ENCODE peak calls at places on chromosomes 7 and 10, in ten cellular contexts. A is esophagus muscularis mucosa, E is IMR-90, S is stomach, T is upper lobe of left lung, L is ovary, I is thyroid gland, C is heart left ventricle, B is Peyer's patch, N is A549. J is an unnamed sample.
A peak's percentile ranks its signal among the peaks of the same experiment; 100 is the strongest.

GRCh38 chr7:26397786-26398435 is 106.2 kb downstream of the SNX10 start:
- DNase-seq in A (no peak), E (no peak), S (no peak), T (peak; percentile 90), L (peak; percentile 39), I (peak; percentile 23), C (peak; percentile 55), B (peak; percentile 59), N (peak; percentile 40), J (no peak)

GRCh38 chr7:142983825-142984224 is 21.7 kb upstream of the KEL start:
- DNase-seq in A (no peak), E (no peak), S (no peak), T (no peak), L (no peak), I (no peak), C (no peak), B (no peak), N (no peak), J (no peak)

GRCh38 chr7:75920431-75921161 is 5.6 kb downstream of the POR start:
- DNase-seq in A (no peak), E (no peak), S (peak; percentile 47), T (no peak), L (no peak), I (peak; percentile 79), C (no peak), B (peak; percentile 83), N (no peak), J (no peak)

GRCh38 chr7:39606352-39606751 is 17.0 kb upstream of the RALA start:
- DNase-seq in A (no peak), E (no peak), S (no peak), T (no peak), L (no peak), I (no peak), C (no peak), B (no peak), N (no peak), J (no peak)

GRCh38 chr10:117734626-117735405 is 192.3 kb downstream of the EMX2 start:
- DNase-seq in A (no peak), E (no peak), S (no peak), T (peak; percentile 74), L (no peak), I (no peak), C (no peak), B (no peak), N (no peak), J (no peak)

GRCh38 chr7:26397326-26397725 is 105.7 kb downstream of the SNX10 start:
- DNase-seq in A (no peak), E (no peak), S (no peak), T (no peak), L (peak; percentile 34), I (no peak), C (no peak), B (no peak), N (no peak), J (no peak)

GRCh38 chr7:143288836-143289235 is 685 bp downstream of the CASP2 start:
- DNase-seq in A (no peak), E (peak; percentile 18), S (no peak), T (no peak), L (no peak), I (no peak), C (no peak), B (no peak), N (peak; percentile 23), J (no peak)

GRCh38 chr10:22629843-22630228 is 84.5 kb downstream of the PIP4K2A start:
- DNase-seq in A (no peak), E (no peak), S (no peak), T (no peak), L (no peak), I (no peak), C (no peak), B (no peak), N (no peak), J (no peak)

GRCh38 chr7:24851791-24852190 is 94.5 kb upstream of the GSDME start:
- DNase-seq in A (no peak), E (peak; percentile 79), S (no peak), T (no peak), L (no peak), I (no peak), C (no peak), B (no peak), N (peak; percentile 10), J (no peak)

GRCh38 chr7:80263321-80263720 is 128.7 kb downstream of the GNAI1 start:
- DNase-seq in A (no peak), E (no peak), S (no peak), T (no peak), L (no peak), I (no peak), C (no peak), B (no peak), N (no peak), J (no peak)

GRCh38 chr10:1645896-1646295 is 91.4 kb downstream of the ADARB2 start:
- DNase-seq in A (no peak), E (no peak), S (no peak), T (no peak), L (no peak), I (no peak), C (no peak), B (no peak), N (no peak), J (peak; percentile 45)

GRCh38 chr10:83078160-83078559 is 1061.1 kb upstream of the GHITM start:
- DNase-seq in A (no peak), E (no peak), S (no peak), T (no peak), L (no peak), I (no peak), C (no peak), B (no peak), N (no peak), J (no peak)

GRCh38 chr7:126657599-126658358 is 595.0 kb downstream of the GRM8 start:
- DNase-seq in A (no peak), E (no peak), S (no peak), T (no peak), L (no peak), I (no peak), C (no peak), B (no peak), N (no peak), J (no peak)

GRCh38 chr7:51316262-51316665 is 345 bp downstream of the COBL start:
- DNase-seq in A (no peak), E (no peak), S (peak; percentile 65), T (peak; percentile 89), L (peak; percentile 25), I (peak; percentile 77), C (peak; percentile 53), B (peak; percentile 58), N (peak; percentile 76), J (no peak)

GRCh38 chr7:131123991-131124629 is 203.6 kb upstream of the MKLN1 start:
- DNase-seq in A (no peak), E (no peak), S (peak; percentile 26), T (no peak), L (no peak), I (no peak), C (no peak), B (peak; percentile 83), N (no peak), J (no peak)
- TF ChIP-seq POLR2A in A (no peak), E (no peak), S (no peak), T (no peak), L (no peak), I (no peak), C (no peak), B (no peak), N (no peak), J (no peak)

DNA sequence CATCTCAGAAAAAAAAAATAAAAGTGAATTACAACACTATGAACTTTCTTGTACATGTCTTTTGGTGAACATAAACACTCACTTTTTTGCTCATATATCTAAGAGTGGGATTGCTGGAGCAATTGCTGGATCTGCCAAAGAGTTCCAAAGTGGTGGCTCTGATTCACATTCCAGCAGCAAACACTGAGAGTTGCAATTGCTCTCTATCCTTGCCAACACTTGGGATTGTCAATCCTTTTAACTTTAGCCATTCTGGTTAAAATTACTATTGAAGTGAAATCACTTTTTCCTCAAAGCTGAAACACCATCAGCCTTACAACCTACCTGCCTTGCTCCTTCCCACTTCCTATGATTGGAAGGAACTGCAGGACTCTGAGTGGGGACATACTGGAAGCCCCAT is 70.7 kb downstream of the CDHR3 start:
- DNase-seq in A (no peak), E (no peak), S (no peak), T (no peak), L (no peak), I (no peak), C (no peak), B (no peak), N (no peak), J (no peak)
- TF ChIP-seq CTCF in A (no peak), E (no peak), S (no peak), T (no peak), L (no peak), I (no peak), C (no peak), B (no peak), N (no peak), J (no peak)

DNA sequence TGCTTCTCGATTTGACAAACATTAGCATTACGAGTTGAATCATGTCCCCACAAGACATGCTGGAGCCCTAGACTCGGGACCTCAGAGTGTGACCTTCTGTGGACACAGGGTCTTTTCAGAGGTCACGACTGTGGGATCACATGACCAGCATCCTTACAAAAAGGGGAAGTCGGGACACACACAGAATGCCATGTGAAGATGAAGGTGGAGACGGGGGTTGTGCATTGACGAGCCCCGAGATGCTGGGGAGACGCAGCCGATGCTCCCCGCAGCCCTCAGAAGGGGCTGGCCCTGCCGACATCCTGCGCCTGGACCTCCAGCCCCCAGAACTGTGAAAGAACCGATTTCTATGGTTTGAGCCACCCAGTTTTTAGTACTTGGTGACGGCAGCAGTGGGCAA is 7.5 kb downstream of the ZFAND2A start:
- DNase-seq in A (no peak), E (no peak), S (no peak), T (no peak), L (no peak), I (no peak), C (no peak), B (no peak), N (no peak), J (no peak)
- TF ChIP-seq POLR2A in A (no peak), E (no peak), S (no peak), T (no peak), L (no peak), I (no peak), C (no peak), B (no peak), N (no peak), J (no peak)

GRCh38 chr10:52650873-52651272 is 121.7 kb downstream of the MBL2 start:
- DNase-seq in A (no peak), E (no peak), S (no peak), T (no peak), L (no peak), I (no peak), C (no peak), B (no peak), N (no peak), J (no peak)

GRCh38 chr10:52654201-52654600 is 118.4 kb downstream of the MBL2 start:
- DNase-seq in A (no peak), E (no peak), S (no peak), T (no peak), L (no peak), I (no peak), C (peak; percentile 22), B (no peak), N (no peak), J (no peak)

GRCh38 chr10:52652431-52653220 is 120.0 kb downstream of the MBL2 start:
- DNase-seq in A (no peak), E (no peak), S (no peak), T (no peak), L (no peak), I (no peak), C (no peak), B (no peak), N (no peak), J (no peak)

GRCh38 chr10:52653221-52653501 is 119.4 kb downstream of the MBL2 start:
- DNase-seq in A (no peak), E (no peak), S (no peak), T (no peak), L (no peak), I (no peak), C (no peak), B (no peak), N (no peak), J (no peak)

GRCh38 chr10:52653510-52653909 is 119.1 kb downstream of the MBL2 start:
- DNase-seq in A (no peak), E (no peak), S (no peak), T (no peak), L (no peak), I (no peak), C (peak; percentile 39), B (no peak), N (no peak), J (no peak)
- TF ChIP-seq CTCF in A (no peak), E (no peak), S (no peak), T (no peak), L (no peak), I (no peak), C (peak; percentile 9), B (no peak), N (no peak), J (no peak)

J was measured in suprapubic skin.